ENCODE peak calls at places on chromosomes 2 and 18, in ten cellular contexts. A is non-pigmented ciliary epithelial cell; S is cerebellar cortex; L is GM23248; F is HFFc6; K is PC-3; W is activated naive CD4-positive, alpha-beta T cell treated with Interleukin-2 at 50 U/mL for 16 hours; N is chondrocyte; C is NCI-H446 treated with DMSO at 0.1 percent for 48 hours; J is GM04504. X is an unnamed sample.

GRCh38 chr18:7152485-7152884 is 34.9 kb upstream of the LAMA1 start:
- DNase-seq in A (no peak), S (no peak), L (peak), F (no peak), K (no peak), W (no peak), N (no peak), C (no peak), J (no peak), X (no peak)

GRCh38 chr2:236164201-236164982 is 3.8 kb downstream of the GBX2 start:
- DNase-seq in A (no peak), S (peak), L (peak), F (no peak), K (no peak), W (no peak), N (no peak), C (no peak), J (no peak), X (no peak)

GRCh38 chr2:39948016-39948719 is 169.1 kb upstream of the THUMPD2 start:
- DNase-seq in A (no peak), S (no peak), L (peak), F (peak), K (peak), W (no peak), N (no peak), C (no peak), J (peak), X (no peak)

GRCh38 chr18:2222270-2223185 is 348.8 kb downstream of the METTL4 start:
- DNase-seq in A (no peak), S (no peak), L (no peak), F (no peak), K (peak), W (no peak), N (no peak), C (no peak), J (no peak), X (no peak)

GRCh38 chr18:47756364-47757016 is 174.0 kb downstream of the SMAD2 start:
- DNase-seq in A (peak), S (peak), L (peak), F (peak), K (peak), W (peak), N (no peak), C (no peak), J (peak), X (no peak)

GRCh38 chr2:134261398-134262131 is 7.7 kb downstream of the MGAT5 start:
- DNase-seq in A (no peak), S (no peak), L (peak), F (no peak), K (no peak), W (no peak), N (no peak), C (no peak), J (no peak), X (no peak)

GRCh38 chr2:170123593-170123992 is 54.4 kb upstream of the MYO3B start:
- DNase-seq in A (no peak), S (no peak), L (no peak), F (no peak), K (peak), W (no peak), N (no peak), C (no peak), J (no peak), X (no peak)

GRCh38 chr18:60943297-60943696 is 389.9 kb upstream of the CDH20 start:
- DNase-seq in A (no peak), S (no peak), L (no peak), F (no peak), K (no peak), W (no peak), N (no peak), C (no peak), J (no peak), X (no peak)

GRCh38 chr2:7269993-7270392 is 352.8 kb downstream of the RNF144A start:
- DNase-seq in A (no peak), S (peak), L (no peak), F (no peak), K (no peak), W (no peak), N (no peak), C (peak), J (no peak), X (no peak)

GRCh38 chr2:45315881-45316280 is 295.2 kb downstream of the SRBD1 start:
- DNase-seq in A (peak), S (no peak), L (peak), F (peak), K (peak), W (no peak), N (no peak), C (no peak), J (peak), X (no peak)

GRCh38 chr18:58998421-58999203 is 133.9 kb downstream of the ZNF532 start:
- DNase-seq in A (no peak), S (peak), L (peak), F (peak), K (peak), W (no peak), N (no peak), C (peak), J (peak), X (no peak)

GRCh38 chr2:72689579-72690170 is 136.2 kb downstream of the EXOC6B start:
- DNase-seq in A (no peak), S (no peak), L (peak), F (peak), K (no peak), W (no peak), N (no peak), C (no peak), J (no peak), X (no peak)